ENCODE peak calls at places on chromosomes 13 and 19, in four cellular contexts. W is PC-3, O is heart left ventricle, A is IMR-90. Y is an unnamed sample.

GRCh38 chr19:56746367-56746766 is 74.8 kb upstream of the ZNF835 start:
- DNase-seq in A (no peak), W (no peak), O (no peak), Y (no peak)

GRCh38 chr13:40272776-40273139 is 393.7 kb downstream of the FOXO1 start:
- DNase-seq in O (no peak), A (peak), W (peak), Y (no peak)

GRCh38 chr19:17889609-17890214 is 18.0 kb downstream of the SLC5A5 start:
- DNase-seq in O (no peak), W (peak), A (peak), Y (no peak)

GRCh38 chr13:103056008-103056407 is 10.2 kb downstream of the SLC10A2 start:
- DNase-seq in W (no peak), A (no peak), O (no peak), Y (no peak)

GRCh38 chr19:784541-784940 is 12.7 kb upstream of the PTBP1 start:
- DNase-seq in W (no peak), A (no peak), O (no peak), Y (no peak)

GRCh38 chr19:20235156-20235555 is 68.1 kb downstream of the ZNF486 start:
- DNase-seq in A (no peak), W (no peak), O (no peak), Y (no peak)

GRCh38 chr19:51020988-51021651 is 1.6 kb upstream of the KLK10 start:
- DNase-seq in W (peak), A (peak), O (no peak), Y (no peak)

GRCh38 chr19:19534556-19535265 is 3.4 kb upstream of the CILP2 start:
- DNase-seq in W (no peak), A (no peak), O (no peak), Y (no peak)

GRCh38 chr19:58513694-58514563 is 2.1 kb upstream of the SLC27A5 start:
- DNase-seq in W (peak), A (peak), O (peak), Y (peak)

GRCh38 chr19:1247747-1248453 is 483 bp upstream of the MIDN start:
- DNase-seq in A (peak), O (peak), W (peak), Y (peak)

GRCh38 chr13:93727301-93728141 is 500.9 kb downstream of the GPC6 start:
- DNase-seq in A (peak), O (no peak), W (peak), Y (no peak)

GRCh38 chr19:42316223-42317211 is 3.4 kb downstream of the TMEM145 start:
- DNase-seq in A (peak), W (no peak), O (peak), Y (no peak)

GRCh38 chr19:7554990-7555864 is 19.7 kb downstream of the PNPLA6 start:
- DNase-seq in A (no peak), O (no peak), W (no peak), Y (no peak)

GRCh38 chr19:911197-912033 is 1.6 kb downstream of the R3HDM4 start:
- DNase-seq in W (no peak), O (no peak), A (no peak), Y (no peak)

GRCh38 chr19:30167206-30167903 is 204.8 kb upstream of the ZNF536 start:
- DNase-seq in W (no peak), O (no peak), A (no peak), Y (no peak)

GRCh38 chr13:31050486-31051400 is 111.0 kb downstream of the HSPH1 start:
- DNase-seq in O (no peak), A (peak), W (peak), Y (no peak)

GRCh38 chr19:55653651-55654322 is 1.0 kb upstream of the U2AF2 start:
- DNase-seq in O (peak), W (peak), A (peak), Y (peak)

GRCh38 chr13:99926014-99926731 is 45.4 kb downstream of the ZIC5 start:
- DNase-seq in A (peak), O (no peak), W (peak), Y (no peak)

GRCh38 chr19:3404324-3405260 is 38.2 kb downstream of the NFIC start:
- DNase-seq in W (no peak), O (peak), A (peak), Y (peak)

GRCh38 chr13:110600261-110600819 is 15.0 kb upstream of the NAXD start:
- DNase-seq in O (no peak), A (no peak), W (no peak), Y (no peak)

DNA sequence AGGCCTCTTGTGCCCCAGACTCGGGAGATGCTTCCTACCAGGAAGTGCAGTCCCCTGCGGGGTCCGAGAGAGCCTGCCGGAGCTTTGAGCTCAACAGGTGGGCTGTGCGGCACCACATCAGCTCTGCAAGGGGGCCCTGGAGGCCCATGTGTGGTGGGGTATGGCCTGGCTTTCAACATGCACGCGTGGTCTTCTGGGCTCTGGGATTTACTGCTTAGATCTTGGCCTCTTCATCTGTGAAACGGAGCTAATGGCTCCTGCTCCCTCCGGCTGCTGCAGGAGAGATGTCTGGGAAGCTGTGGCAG is 18.0 kb downstream of the NDUFB7 start:
- DNase-seq in W (no peak), A (no peak), O (no peak), Y (no peak)
- H3K27ac ChIP-seq in W (no peak), A (no peak), O (no peak), Y (no peak)

DNA sequence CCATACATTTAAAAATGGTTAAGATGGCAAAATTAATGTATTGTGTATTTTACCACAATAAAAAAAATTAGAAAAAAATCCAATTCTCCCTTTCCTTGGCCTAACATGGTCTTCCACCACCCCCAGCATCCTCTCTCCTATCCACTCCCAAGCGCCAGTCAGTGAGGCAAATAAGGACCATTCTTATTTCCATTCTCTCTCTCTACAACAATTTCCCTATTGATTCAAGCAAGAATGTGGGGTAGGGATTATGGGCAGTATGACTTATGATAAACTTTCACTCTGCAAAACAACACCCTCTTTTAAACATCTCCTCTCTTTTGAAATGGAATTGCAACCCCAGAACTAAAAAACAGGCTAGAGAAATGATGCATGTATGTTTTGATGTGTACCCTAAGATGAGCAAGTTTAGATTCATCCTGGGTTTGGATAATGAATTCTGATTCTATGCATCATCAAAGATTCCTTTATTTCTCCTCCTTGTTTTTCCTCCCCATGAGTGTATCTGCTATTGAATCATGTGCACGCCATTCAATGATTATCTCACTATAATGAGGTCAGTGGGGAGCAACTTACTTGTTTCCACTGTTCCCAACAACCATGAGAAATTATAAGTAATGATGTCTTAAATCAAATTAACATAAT is 3.5 kb downstream of the STARD13 start:
- DNase-seq in W (peak), A (peak), O (no peak), Y (no peak)
- H3K27ac ChIP-seq in W (peak), A (peak), O (peak), Y (peak)

DNA sequence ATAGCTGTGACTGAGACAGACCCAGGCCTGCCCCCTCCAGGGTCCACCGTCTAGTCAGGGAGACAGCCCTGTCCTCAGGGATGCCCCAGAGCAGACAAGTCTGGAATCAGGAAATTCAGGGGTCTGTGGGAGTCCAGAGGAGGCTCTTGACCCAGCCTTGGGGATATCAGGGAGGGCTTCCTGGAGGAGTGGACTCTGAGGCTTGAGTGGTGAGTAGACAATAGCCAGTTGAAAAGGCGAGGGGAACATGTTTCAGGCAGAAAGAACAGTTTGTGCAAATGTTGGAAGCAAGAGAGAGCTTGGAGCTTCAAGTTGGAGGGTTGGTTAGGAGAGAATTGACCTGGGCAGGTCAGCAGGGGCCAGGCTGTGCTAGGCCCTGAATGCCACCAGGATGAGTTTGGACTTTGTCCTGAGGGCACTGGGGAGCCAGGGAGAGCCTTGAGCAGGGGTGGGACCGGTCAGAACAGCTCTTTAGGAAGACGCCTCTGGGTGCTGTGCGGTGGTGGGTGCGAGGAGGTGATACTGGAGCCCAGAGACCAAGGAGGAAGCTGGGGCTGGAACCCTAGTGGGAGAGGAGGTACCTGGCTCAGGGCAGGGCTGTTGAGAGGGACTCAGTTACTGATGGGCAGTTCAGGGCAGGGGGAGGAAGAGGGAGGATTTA is 2.7 kb downstream of the CCDC9 start:
- DNase-seq in W (no peak), O (no peak), A (no peak), Y (no peak)
- H3K27ac ChIP-seq in W (no peak), O (peak), A (no peak), Y (peak)

GRCh38 chr19:10315335-10316214 is at the start of gene FDX2:
- DNase-seq in A (peak), W (peak), O (peak), Y (peak)
- H3K27ac ChIP-seq in A (peak), W (peak), O (peak), Y (peak)

GRCh38 chr19:2334986-2335846 is 6.7 kb downstream of the SPPL2B start:
- DNase-seq in W (no peak), A (no peak), O (no peak), Y (no peak)
- H3K27ac ChIP-seq in W (no peak), A (no peak), O (no peak), Y (no peak)

GRCh38 chr19:5692785-5693194 is 2.7 kb downstream of the RPL36 start:
- DNase-seq in A (no peak), O (no peak), W (no peak), Y (no peak)
- H3K27ac ChIP-seq in A (no peak), O (no peak), W (no peak), Y (no peak)

Y was measured in right atrium auricular region.